ENCODE peak calls at places on chromosomes 5 and 9, in nine cellular contexts. U, O, E, L, B, N, K, S and W are unnamed samples.

GRCh38 chr5:141567513-141568117 is 51.2 kb downstream of the DIAPH1 start:
- DNase-seq in K (no peak), O (no peak), L (peak; percentile 29), N (no peak), E (no peak), U (peak; percentile 59), B (no peak), S (no peak), W (no peak)

GRCh38 chr5:124053340-124053739 is 541.4 kb downstream of the CSNK1G3 start:
- DNase-seq in U (no peak), S (no peak), O (no peak), B (no peak), E (no peak), K (no peak), L (no peak), N (no peak), W (no peak)

GRCh38 chr5:137627293-137627692 is 108.6 kb downstream of the KLHL3 start:
- DNase-seq in N (no peak), L (no peak), O (no peak), E (no peak), K (no peak), S (no peak), U (no peak), B (no peak), W (no peak)

GRCh38 chr9:134796882-134797281 is 83.7 kb upstream of the FCN2 start:
- DNase-seq in S (no peak), E (no peak), N (no peak), K (no peak), O (no peak), L (no peak), B (no peak), U (no peak), W (no peak)

GRCh38 chr9:13993482-13994267 is 320.3 kb downstream of the NFIB start:
- DNase-seq in N (no peak), E (no peak), B (no peak), L (no peak), O (no peak), K (no peak), U (no peak), S (no peak), W (no peak)

GRCh38 chr5:108382784-108383358 is 973 bp upstream of the FBXL17 start:
- DNase-seq in K (peak; percentile 14), O (peak; percentile 36), B (no peak), U (peak; percentile 63), E (no peak), L (peak; percentile 23), N (no peak), S (no peak), W (no peak)

GRCh38 chr5:54279960-54280359 is 30.4 kb downstream of the ARL15 start:
- DNase-seq in O (no peak), L (no peak), U (no peak), N (no peak), K (no peak), B (no peak), E (no peak), S (no peak), W (no peak)

GRCh38 chr5:67268233-67269011 is 71.8 kb upstream of the CD180 start:
- DNase-seq in S (peak; percentile 55), L (no peak), N (peak; percentile 80), O (peak; percentile 71), E (no peak), U (peak; percentile 97), K (no peak), B (peak; percentile 91), W (peak; percentile 84)

GRCh38 chr9:86601697-86602096 is 247.5 kb upstream of the TUT7 start:
- DNase-seq in U (no peak), S (no peak), K (no peak), E (no peak), O (no peak), L (no peak), N (no peak), B (no peak), W (no peak)

GRCh38 chr9:86604741-86605140 is 250.5 kb upstream of the TUT7 start:
- DNase-seq in E (no peak), L (no peak), S (no peak), N (no peak), O (no peak), B (no peak), U (peak; percentile 66), K (no peak), W (no peak)

GRCh38 chr9:86600977-86601376 is 246.8 kb upstream of the TUT7 start:
- DNase-seq in S (no peak), U (no peak), B (no peak), E (no peak), K (no peak), N (no peak), O (no peak), L (no peak), W (no peak)

GRCh38 chr9:86600291-86600690 is 246.1 kb upstream of the TUT7 start:
- DNase-seq in K (no peak), L (no peak), E (no peak), S (no peak), N (no peak), B (peak; percentile 14), U (peak; percentile 23), O (no peak), W (no peak)

DNA sequence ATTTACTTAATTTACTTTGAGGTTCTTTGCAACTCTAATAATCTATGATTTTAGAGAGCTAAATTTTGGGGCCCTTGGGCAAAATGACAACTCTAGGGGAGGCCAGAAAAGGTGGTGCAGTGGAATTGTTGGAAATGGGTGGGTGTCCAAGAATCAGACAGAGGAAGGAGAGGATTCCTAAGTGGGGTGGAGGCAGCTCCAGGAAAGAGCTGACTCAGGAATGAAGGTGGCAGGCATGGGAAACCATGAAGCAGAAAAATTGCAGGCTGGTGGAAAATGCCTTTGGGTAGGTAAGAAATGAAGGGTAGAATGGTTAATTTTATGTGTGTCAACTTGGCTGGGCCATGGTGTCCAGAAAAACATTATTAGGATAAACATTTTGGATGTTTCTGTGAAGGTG is 248.5 kb upstream of the TUT7 start:
- DNase-seq in S (no peak), N (no peak), O (no peak), K (no peak), L (no peak), E (no peak), B (no peak), U (no peak), W (no peak)
- H3K4me1 ChIP-seq in S (no peaks in the 10 kb centered on the region), N (no peaks in the 10 kb centered on the region), O (no peaks in the 10 kb centered on the region), K (no peaks in the 10 kb centered on the region), L (peaks cover 18% of the 10 kb centered on the region), E (peaks cover 11% of the 10 kb centered on the region), B (peaks cover 7% of the 10 kb centered on the region), U (peaks cover 40% of the 10 kb centered on the region), W (no peaks in the 10 kb centered on the region)

GRCh38 chr9:22107202-22107601 is 98.1 kb upstream of the CDKN2B start:
- DNase-seq in B (peak; percentile 89), N (no peak), L (peak; percentile 19), U (peak; percentile 72), S (no peak), O (no peak), K (no peak), E (no peak), W (no peak)

GRCh38 chr9:22111176-22111870 is 102.2 kb upstream of the CDKN2B start:
- DNase-seq in L (no peak), K (no peak), S (no peak), E (no peak), B (peak; percentile 70), O (no peak), U (no peak), N (no peak), W (no peak)

GRCh38 chr9:22105005-22105722 is 96.1 kb upstream of the CDKN2B start:
- DNase-seq in N (no peak), S (no peak), O (no peak), B (no peak), K (no peak), U (no peak), E (no peak), L (no peak), W (no peak)

GRCh38 chr9:22108581-22109370 is 99.7 kb upstream of the CDKN2B start:
- DNase-seq in B (no peak), L (peak; percentile 14), K (no peak), E (no peak), O (peak; percentile 61), U (no peak), S (no peak), N (no peak), W (no peak)

GRCh38 chr9:22107646-22108045 is 98.5 kb upstream of the CDKN2B start:
- DNase-seq in S (no peak), L (no peak), N (no peak), K (no peak), U (no peak), O (no peak), B (no peak), E (no peak), W (no peak)
- H3K4me1 ChIP-seq in S (peaks cover 4% of the 10 kb centered on the region), L (peaks cover 11% of the 10 kb centered on the region), N (no peaks in the 10 kb centered on the region), K (no peaks in the 10 kb centered on the region), U (peaks cover 58% of the 10 kb centered on the region), O (peaks cover 48% of the 10 kb centered on the region), B (peaks cover 51% of the 10 kb centered on the region), E (peaks cover 15% of the 10 kb centered on the region), W (no peaks in the 10 kb centered on the region)

GRCh38 chr9:96615421-96615820 is 4.2 kb downstream of the CDC14B start:
- DNase-seq in S (no peak), K (no peak), U (no peak), B (no peak), E (no peak), N (no peak), L (no peak), O (no peak), W (no peak)
- H3K4me1 ChIP-seq in S (no peaks in the 10 kb centered on the region), K (no peaks in the 10 kb centered on the region), U (peaks cover 63% of the 10 kb centered on the region), B (peaks cover 19% of the 10 kb centered on the region), E (peaks cover 37% of the 10 kb centered on the region), N (peaks cover 31% of the 10 kb centered on the region), L (peaks cover 37% of the 10 kb centered on the region), O (no peaks in the 10 kb centered on the region), W (no peaks in the 10 kb centered on the region)

GRCh38 chr9:93964685-93965084 is 9.5 kb upstream of the BARX1 start:
- DNase-seq in O (no peak), E (no peak), N (no peak), B (no peak), S (no peak), U (no peak), K (no peak), L (no peak), W (no peak)

GRCh38 chr9:93962041-93962440 is 6.9 kb upstream of the BARX1 start:
- DNase-seq in L (no peak), O (no peak), S (no peak), K (no peak), N (no peak), U (no peak), B (no peak), E (no peak), W (no peak)

GRCh38 chr9:93962561-93963440 is 7.6 kb upstream of the BARX1 start:
- DNase-seq in N (peak; percentile 89), S (peak; percentile 80), B (peak; percentile 50), U (peak; percentile 98), E (no peak), O (peak; percentile 89), L (peak; percentile 93), K (peak; percentile 75), W (peak; percentile 89)

GRCh38 chr9:93965830-93966577 is 10.8 kb upstream of the BARX1 start:
- DNase-seq in B (no peak), S (no peak), K (no peak), N (no peak), U (no peak), O (no peak), L (no peak), E (peak; percentile 81), W (no peak)

DNA sequence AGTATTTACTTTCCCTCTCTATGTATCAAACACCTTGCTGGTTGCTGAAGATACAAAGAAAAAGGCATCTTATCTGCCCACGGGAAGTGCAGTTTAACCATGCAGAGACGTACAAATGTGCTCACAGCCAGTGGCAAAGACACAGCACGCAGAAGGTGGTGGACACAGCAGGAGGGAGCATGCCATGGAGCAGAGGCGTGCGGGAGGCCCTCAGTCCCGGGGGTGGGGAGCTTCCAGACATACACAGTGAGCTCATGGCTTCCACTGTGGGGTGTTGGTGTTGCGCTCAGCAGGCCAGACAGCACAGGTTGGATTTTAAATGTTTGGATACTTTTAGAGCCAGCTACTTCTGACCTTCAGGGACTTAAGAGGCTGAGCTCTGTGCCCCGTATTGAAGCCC is 8.8 kb upstream of the BARX1 start:
- DNase-seq in S (no peak), O (no peak), B (no peak), U (no peak), K (no peak), N (no peak), L (no peak), E (no peak), W (no peak)
- H3K4me1 ChIP-seq in S (peaks cover 14% of the 10 kb centered on the region), O (peaks cover 6% of the 10 kb centered on the region), B (no peaks in the 10 kb centered on the region), U (peaks cover 13% of the 10 kb centered on the region), K (peaks cover 6% of the 10 kb centered on the region), N (peaks cover 23% of the 10 kb centered on the region), L (no peaks in the 10 kb centered on the region), E (peaks cover 23% of the 10 kb centered on the region), W (peaks cover 5% of the 10 kb centered on the region)